ENCODE peak calls at places on chromosome 17, in seven cellular contexts. J, I, H, C, L, M and P are unnamed samples. For H3K36me3 and H3K4me1, the result is how much of the 10 kb centered on the place peaks cover.

GRCh38 chr17:45838751-45839150 is 5.9 kb upstream of the SPPL2C start:
- DNase-seq in I (no peak), H (no peak), C (no peak), L (no peak), J (no peak), M (no peak), P (no peak)

GRCh38 chr17:49925916-49926315 is 43.1 kb upstream of the DLX4 start:
- DNase-seq in M (no peak), C (no peak), J (no peak), I (no peak), H (no peak), L (no peak), P (no peak)

GRCh38 chr17:55347341-55347740 is 74.3 kb downstream of the MMD start:
- DNase-seq in I (no peak), H (no peak), C (no peak), L (no peak), M (no peak), J (no peak), P (no peak)

GRCh38 chr17:10842658-10843057 is 4.8 kb upstream of the PIRT start:
- DNase-seq in L (no peak), M (no peak), J (no peak), C (no peak), H (no peak), I (no peak), P (no peak)

GRCh38 chr17:78432226-78432894 is 53.9 kb downstream of the PGS1 start:
- DNase-seq in H (no peak), M (no peak), J (no peak), I (no peak), C (no peak), L (no peak), P (peak)

GRCh38 chr17:31494259-31495048 is 103.0 kb downstream of the RAB11FIP4 start:
- DNase-seq in I (peak), L (no peak), J (no peak), C (peak), M (no peak), H (no peak), P (no peak)

GRCh38 chr17:8041249-8041928 is 2.5 kb downstream of the ALOX15B start:
- DNase-seq in M (peak), L (peak), C (no peak), J (no peak), I (peak), H (no peak), P (no peak)

GRCh38 chr17:2707721-2708584 is 3.6 kb downstream of the CLUH start:
- DNase-seq in L (no peak), J (peak), M (no peak), H (no peak), C (peak), I (peak), P (peak)

GRCh38 chr17:46212634-46213435 is 19.6 kb upstream of the KANSL1 start:
- DNase-seq in I (peak), C (no peak), H (no peak), L (peak), M (peak), J (peak), P (no peak)

GRCh38 chr17:8681175-8681949 is 50.8 kb upstream of the MYH10 start:
- DNase-seq in H (no peak), M (peak), L (peak), J (no peak), I (no peak), C (no peak), P (no peak)

GRCh38 chr17:54426287-54426886 is 474.3 kb upstream of the TOM1L1 start:
- DNase-seq in I (no peak), J (no peak), H (no peak), L (no peak), M (no peak), C (no peak), P (no peak)

GRCh38 chr17:50147841-50148225 is 2.6 kb downstream of the PPP1R9B start:
- DNase-seq in H (no peak), M (no peak), L (no peak), I (peak), J (no peak), C (no peak), P (peak)

GRCh38 chr17:9987779-9988585 is 82.9 kb upstream of the RCVRN start:
- DNase-seq in M (no peak), L (peak), C (no peak), I (peak), J (no peak), H (no peak), P (no peak)

GRCh38 chr17:1421470-1421869 is 21.4 kb upstream of the YWHAE start:
- DNase-seq in J (no peak), L (no peak), C (no peak), I (no peak), H (no peak), M (no peak), P (no peak)

GRCh38 chr17:18968945-18969887 is 17.3 kb downstream of the SLC5A10 start:
- DNase-seq in L (no peak), M (peak), J (peak), H (no peak), C (no peak), I (peak), P (no peak)

GRCh38 chr17:69711504-69711903 is 297.0 kb downstream of the MAP2K6 start:
- DNase-seq in J (no peak), L (no peak), I (no peak), H (no peak), M (no peak), C (no peak), P (no peak)

GRCh38 chr17:7015587-7016020 is 3.2 kb downstream of the RNASEK start:
- DNase-seq in H (no peak), I (no peak), L (no peak), J (peak), M (no peak), C (no peak), P (no peak)

GRCh38 chr17:13415877-13416416 is 185.8 kb downstream of the HS3ST3A1 start:
- DNase-seq in I (peak), C (peak), L (peak), J (peak), M (no peak), H (no peak), P (peak)

GRCh38 chr17:16516594-16517018 is 24.6 kb upstream of the LRRC75A start:
- DNase-seq in M (peak), I (no peak), J (peak), L (peak), H (no peak), C (no peak), P (no peak)

GRCh38 chr17:35345926-35346771 is 27.3 kb downstream of the SLFN11 start:
- DNase-seq in C (peak), L (peak), H (no peak), I (peak), M (peak), J (peak), P (peak)

GRCh38 chr17:63382826-63383225 is 63.3 kb downstream of the CYB561 start:
- DNase-seq in H (no peak), M (no peak), L (peak), J (no peak), I (no peak), C (no peak), P (no peak)

GRCh38 chr17:52696362-52696761 is 537.8 kb upstream of the CA10 start:
- DNase-seq in I (no peak), L (no peak), J (no peak), M (no peak), C (no peak), H (no peak), P (no peak)

GRCh38 chr17:42276359-42276608 is at the start of gene STAT5B:
- DNase-seq in H (no peak), I (peak), J (peak), M (peak), C (peak), L (peak), P (peak)

GRCh38 chr17:38428150-38428642 is at the start of gene ARHGAP23:
- DNase-seq in C (peak), I (peak), H (no peak), J (peak), M (peak), L (peak), P (peak)

GRCh38 chr17:72529386-72529785 is 408.6 kb downstream of the SOX9 start:
- DNase-seq in L (no peak), I (no peak), J (no peak), C (no peak), H (no peak), M (no peak), P (no peak)

DNA sequence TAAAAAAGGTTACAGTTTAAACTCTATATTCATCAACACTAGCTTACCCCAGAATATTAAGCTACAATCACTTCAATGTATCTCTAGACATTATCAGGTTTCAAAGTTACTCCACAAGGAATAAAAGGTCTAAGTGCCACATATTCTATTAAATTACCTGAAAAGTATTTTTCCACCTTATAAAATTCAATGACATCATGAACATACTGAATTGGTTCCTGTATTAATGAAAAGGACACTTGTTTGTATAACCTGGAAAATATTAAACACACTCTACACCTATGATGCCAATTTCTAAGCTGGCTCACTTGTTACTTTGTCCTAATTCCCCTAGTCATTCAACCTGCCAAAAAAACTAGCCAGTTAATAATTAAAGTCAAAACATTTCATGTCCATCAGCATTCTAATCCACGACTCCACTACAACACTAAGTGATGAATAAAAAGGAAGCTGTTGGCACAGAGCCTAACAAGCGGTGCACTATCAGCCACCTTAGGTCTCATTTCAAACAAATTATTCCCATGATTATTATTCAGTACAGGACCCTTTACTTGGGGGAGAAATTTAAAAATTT is 12.2 kb downstream of the MED13 start:
- DNase-seq in J (no peak), L (no peak), M (peak), C (no peak), H (no peak), I (no peak), P (peak)
- H3K36me3 ChIP-seq in J (under half), L (under half), M (under half), C (half or more), H (under half), I (under half), P (under half)

GRCh38 chr17:76735586-76736348 is 1.4 kb downstream of the SRSF2 start:
- DNase-seq in J (no peak), I (no peak), H (no peak), C (no peak), M (no peak), L (no peak), P (no peak)
- H3K4me1 ChIP-seq in J (under half), I (half or more), H (half or more), C (half or more), M (under half), L (under half), P (under half)

GRCh38 chr17:44708401-44709263 is at the start of gene DBF4B:
- DNase-seq in J (peak), L (peak), H (peak), M (peak), I (peak), C (peak), P (peak)
- TF ChIP-seq POLR2A in J (peak), L (no peak), H (peak), M (no peak), I (no peak), C (peak), P (no peak)

GRCh38 chr17:80613732-80614071 is 69.1 kb downstream of the RPTOR start:
- DNase-seq in C (no peak), H (no peak), M (no peak), L (no peak), I (no peak), J (no peak), P (no peak)
- H3K36me3 ChIP-seq in C (under half), H (under half), M (under half), L (under half), I (under half), J (under half), P (under half)